ENCODE peak calls at places on chromosomes 5 and 9, in five cellular contexts. B is CD4-positive, alpha-beta T cell; S is fibroblast of lung; V is HCT116; R is GM23338. F is an unnamed sample.

GRCh38 chr5:61311836-61312808 is 19.9 kb upstream of the ZSWIM6 start:
- DNase-seq in R (no peak), V (no peak), B (no peak), S (peak), F (no peak)

GRCh38 chr5:170752257-170753215 is 31.0 kb upstream of the GABRP start:
- DNase-seq in V (no peak), S (no peak), R (no peak), B (no peak), F (no peak)

GRCh38 chr5:69492391-69493234 is at the start of gene OCLN:
- DNase-seq in S (no peak), B (no peak), V (peak), R (peak), F (peak)

GRCh38 chr5:150559088-150559487 is 51.2 kb downstream of the NDST1 start:
- DNase-seq in V (no peak), S (no peak), R (no peak), B (no peak), F (no peak)

GRCh38 chr9:95171001-95171400 is 146.5 kb downstream of the FANCC start:
- DNase-seq in S (peak), V (no peak), R (peak), B (no peak), F (peak)

GRCh38 chr9:8887369-8887768 is 1087.8 kb upstream of the DMAC1 start:
- DNase-seq in B (no peak), R (no peak), V (no peak), S (no peak), F (no peak)

GRCh38 chr5:53991942-53992341 is 318.4 kb downstream of the ARL15 start:
- DNase-seq in R (peak), S (peak), B (no peak), V (no peak), F (peak)

GRCh38 chr5:56145106-56145505 is 88.0 kb downstream of the ANKRD55 start:
- DNase-seq in S (no peak), V (no peak), B (no peak), R (no peak), F (no peak)

GRCh38 chr9:85717220-85717619 is 24.5 kb downstream of the AGTPBP1 start:
- DNase-seq in B (no peak), V (no peak), S (no peak), R (no peak), F (no peak)

GRCh38 chr5:43041669-43042175 is 1.6 kb upstream of the ANXA2R start:
- DNase-seq in V (no peak), B (peak), R (peak), S (peak), F (peak)

GRCh38 chr5:32342656-32343055 is 29.9 kb upstream of the MTMR12 start:
- DNase-seq in V (no peak), S (no peak), R (no peak), B (no peak), F (peak)

GRCh38 chr5:34919077-34919476 is 3.6 kb downstream of the BRIX1 start:
- DNase-seq in B (no peak), R (peak), V (no peak), S (no peak), F (peak)

GRCh38 chr5:164237531-164237930 is 732.1 kb downstream of the MAT2B start:
- DNase-seq in S (peak), B (no peak), R (no peak), V (no peak), F (no peak)

DNA sequence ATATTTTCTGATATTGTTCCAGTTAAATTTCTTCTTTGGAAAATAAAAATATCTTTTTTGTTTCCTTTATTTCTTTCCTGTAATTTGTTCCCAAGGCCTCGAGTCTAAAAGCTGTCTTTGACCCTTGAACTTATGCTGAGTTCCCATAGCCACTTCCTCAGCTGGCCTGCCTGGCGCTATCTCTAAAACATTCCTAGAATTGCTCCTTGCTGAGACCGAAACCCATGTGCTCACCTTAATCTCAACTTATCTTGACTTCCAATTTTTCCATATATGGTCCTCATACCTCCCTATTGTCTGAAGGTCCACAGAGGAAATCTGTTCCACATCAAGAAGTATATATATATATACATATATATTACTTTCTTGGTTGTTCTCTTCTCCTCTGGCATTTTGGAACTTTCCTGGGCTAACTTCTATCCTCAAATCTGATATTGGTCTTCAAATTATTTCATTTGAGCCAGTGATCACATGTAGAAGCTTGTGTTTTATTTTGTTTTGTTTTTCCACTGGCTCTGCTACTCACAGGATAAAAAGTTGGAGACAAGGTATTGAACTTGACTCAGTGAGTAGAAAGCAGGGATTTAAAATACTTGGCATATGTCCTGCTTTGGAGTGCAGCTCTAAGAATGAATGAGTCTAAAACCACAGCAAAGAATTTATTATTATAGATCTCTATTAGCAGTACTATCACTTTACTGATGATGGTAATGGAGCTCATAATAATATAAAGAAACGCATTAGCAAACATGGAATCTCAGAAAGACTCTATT is 45.2 kb downstream of the ENC1 start:
- DNase-seq in R (peak), B (no peak), S (peak), V (peak), F (no peak)
- TF ChIP-seq CTCF in R (no peak), B (no peak), S (no peak), V (no peak), F (no peak)

DNA sequence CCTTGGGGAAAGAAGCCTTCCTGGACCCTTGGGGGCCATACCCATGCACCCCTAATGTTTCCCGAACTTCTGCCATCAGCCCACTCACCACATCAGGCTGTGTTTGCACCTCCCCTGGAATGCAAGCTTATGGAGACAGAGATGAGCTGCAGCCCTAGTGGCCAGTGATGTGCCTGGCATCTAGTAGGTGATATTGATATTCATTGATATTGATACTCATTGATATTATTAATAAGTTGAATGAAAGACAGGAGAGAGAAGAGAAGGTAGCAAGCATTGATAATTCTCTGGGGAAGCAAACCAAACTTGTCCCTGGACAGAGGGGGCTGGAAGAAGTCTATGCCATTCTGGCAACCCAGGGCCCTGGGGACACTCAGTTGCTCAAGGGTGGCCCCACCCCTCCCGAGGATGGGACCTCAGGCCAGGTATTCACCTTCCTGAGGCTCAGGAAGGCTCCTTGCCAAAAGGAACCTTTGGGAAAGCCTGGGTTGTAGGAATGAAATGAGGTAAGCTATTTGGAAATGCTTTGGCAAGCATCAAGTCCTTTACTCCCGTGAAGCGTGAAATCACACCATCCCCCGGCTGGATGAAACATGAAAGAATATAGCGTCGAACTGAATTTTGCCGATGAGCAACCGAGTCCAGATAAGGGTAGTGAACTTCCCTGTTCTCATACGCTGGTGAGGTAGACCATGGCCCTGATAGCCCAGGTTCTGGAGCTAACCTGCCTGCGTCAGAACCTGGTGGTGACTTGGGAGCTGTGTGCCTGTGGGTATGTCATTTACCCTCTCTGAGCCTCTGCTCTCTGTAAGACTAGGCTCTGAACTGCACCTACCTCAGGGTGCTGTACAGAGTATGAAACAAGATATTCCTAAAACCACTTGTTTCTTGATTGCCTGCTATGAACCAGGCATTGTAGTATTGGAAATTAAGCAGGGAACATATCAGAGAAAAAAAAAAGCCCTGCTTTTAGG is 105.1 kb upstream of the BOD1 start:
- DNase-seq in V (no peak), B (no peak), R (no peak), S (no peak), F (no peak)
- TF ChIP-seq CTCF in V (no peak), B (no peak), R (peak), S (no peak), F (no peak)

GRCh38 chr5:1004598-1005361 is 3.8 kb upstream of the NKD2 start:
- DNase-seq in S (no peak), R (peak), B (peak), V (no peak), F (peak)
- TF ChIP-seq CTCF in S (peak), R (no peak), B (peak), V (no peak), F (peak)

DNA sequence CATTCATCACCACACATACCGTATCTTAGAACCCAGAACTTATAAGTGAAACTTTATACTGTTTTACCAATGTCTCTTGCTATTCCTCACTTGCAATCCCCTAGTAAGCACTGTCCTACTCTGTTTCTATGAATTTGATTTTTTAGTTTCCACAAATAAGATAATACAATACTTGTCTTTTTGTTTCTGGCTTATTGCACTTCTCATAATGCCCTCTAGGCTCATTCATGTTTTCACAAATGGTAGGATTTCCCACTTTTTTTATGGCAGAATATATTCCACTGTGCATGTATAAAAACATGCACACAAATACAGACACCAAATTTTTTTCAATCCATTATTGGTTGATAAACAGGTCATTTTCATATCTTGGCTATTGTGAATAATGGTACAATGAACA is 1742.3 kb upstream of the NUDT12 start:
- DNase-seq in R (no peak), S (no peak), V (no peak), B (no peak), F (no peak)
- TF ChIP-seq CTCF in R (peak), S (peak), V (no peak), B (no peak), F (peak)

GRCh38 chr5:109409844-109410388 is at the start of gene PJA2:
- DNase-seq in V (peak), B (peak), R (peak), S (peak), F (peak)
- TF ChIP-seq CTCF in V (no peak), B (no peak), R (no peak), S (peak), F (no peak)

GRCh38 chr9:116910201-116910600 is 223.1 kb downstream of the TRIM32 start:
- DNase-seq in B (no peak), R (peak), S (no peak), V (no peak), F (no peak)
- TF ChIP-seq CTCF in B (no peak), R (peak), S (no peak), V (no peak), F (no peak)

GRCh38 chr9:138066049-138066448 is 188.5 kb downstream of the CACNA1B start:
- DNase-seq in R (peak), B (no peak), V (no peak), S (no peak), F (no peak)
- TF ChIP-seq CTCF in R (peak), B (no peak), V (no peak), S (no peak), F (no peak)

F was measured in A673.